ENCODE peak calls at places on chromosomes 7 and 10, in five cellular contexts. Z is IMR-90, C is Peyer's patch, M is esophagus muscularis mucosa, Q is sigmoid colon. G is an unnamed sample.

GRCh38 chr7:87510430-87510875 is 35.0 kb upstream of the ABCB4 start:
- DNase-seq in Z (no peak), C (no peak), M (no peak), Q (no peak), G (no peak)

GRCh38 chr10:72545511-72545910 is 80.4 kb downstream of the MICU1 start:
- DNase-seq in Z (no peak), C (no peak), M (no peak), Q (no peak), G (no peak)

GRCh38 chr7:55104707-55105433 is 86.1 kb downstream of the EGFR start:
- DNase-seq in Z (no peak), C (no peak), M (no peak), Q (no peak), G (no peak)

GRCh38 chr10:122468923-122469781 is 7.8 kb downstream of the HTRA1 start:
- DNase-seq in Z (peak; percentile 98), C (no peak), M (no peak), Q (no peak), G (no peak)

GRCh38 chr7:14385074-14385473 is 395.6 kb upstream of the ETV1 start:
- DNase-seq in Z (peak; percentile 34), C (no peak), M (no peak), Q (no peak), G (no peak)

GRCh38 chr7:110784749-110785148 is 306.2 kb upstream of the LRRN3 start:
- DNase-seq in Z (no peak), C (no peak), M (no peak), Q (no peak), G (no peak)

GRCh38 chr7:7100432-7100849 is 81.9 kb upstream of the C1GALT1 start:
- DNase-seq in Z (no peak), C (no peak), M (no peak), Q (no peak), G (no peak)

GRCh38 chr10:52525761-52526160 is 211.7 kb downstream of the DKK1 start:
- DNase-seq in Z (peak; percentile 73), C (no peak), M (no peak), Q (no peak), G (no peak)

GRCh38 chr10:79336739-79337138 is 10.5 kb upstream of the PPIF start:
- DNase-seq in Z (no peak), C (no peak), M (no peak), Q (peak; percentile 75), G (no peak)

GRCh38 chr10:7787150-7787856 is 490 bp downstream of the KIN start:
- DNase-seq in Z (peak; percentile 24), C (no peak), M (no peak), Q (no peak), G (no peak)

GRCh38 chr7:36406156-36406555 is 16.5 kb downstream of the ANLN start:
- DNase-seq in Z (no peak), C (no peak), M (no peak), Q (no peak), G (no peak)

GRCh38 chr7:36407636-36408550 is 18.2 kb downstream of the ANLN start:
- DNase-seq in Z (no peak), C (no peak), M (no peak), Q (no peak), G (no peak)

GRCh38 chr7:36408589-36408988 is 18.9 kb downstream of the ANLN start:
- DNase-seq in Z (no peak), C (no peak), M (no peak), Q (no peak), G (no peak)

GRCh38 chr7:36404639-36405408 is 15.2 kb downstream of the ANLN start:
- DNase-seq in Z (no peak), C (no peak), M (no peak), Q (no peak), G (no peak)

GRCh38 chr7:36405409-36405803 is 15.7 kb downstream of the ANLN start:
- DNase-seq in Z (no peak), C (no peak), M (no peak), Q (no peak), G (no peak)
- H3K4me3 ChIP-seq in Z (no peak overlapping the region), C (no peak overlapping the region), M (no peak overlapping the region), Q (no peak overlapping the region), G (no peak overlapping the region)

GRCh38 chr7:99472561-99473314 is at the start of gene ZNF789:
- DNase-seq in Z (peak; percentile 94), C (peak; percentile 99), M (peak; percentile 99), Q (peak; percentile 99), G (peak; percentile 100)
- TF ChIP-seq POLR2A in Z (peak; percentile 63), C (peak; percentile 60), M (no peak), Q (peak; percentile 26), G (peak; percentile 20)

GRCh38 chr7:69781412-69781846 is 183.2 kb downstream of the AUTS2 start:
- DNase-seq in Z (no peak), C (no peak), M (no peak), Q (peak; percentile 75), G (peak; percentile 44)
- H3K27ac ChIP-seq in Z (no peak overlapping the region), C (peak overlapping the region; percentile 7), M (peak overlapping the region; percentile 24), Q (peak overlapping the region; percentile 41), G (no peak overlapping the region)

GRCh38 chr10:12334186-12334530 is 15.2 kb upstream of the CAMK1D start:
- DNase-seq in Z (no peak), C (no peak), M (no peak), Q (no peak), G (no peak)
- H3K4me3 ChIP-seq in Z (no peak overlapping the region), C (no peak overlapping the region), M (no peak overlapping the region), Q (no peak overlapping the region), G (no peak overlapping the region)

GRCh38 chr7:131895541-131896173 is 339.2 kb upstream of the PODXL start:
- DNase-seq in Z (peak; percentile 70), C (no peak), M (no peak), Q (no peak), G (no peak)

GRCh38 chr7:131897790-131898165 is 341.4 kb upstream of the PODXL start:
- DNase-seq in Z (no peak), C (no peak), M (no peak), Q (no peak), G (no peak)

GRCh38 chr7:131898418-131898817 is 342.0 kb upstream of the PODXL start:
- DNase-seq in Z (no peak), C (no peak), M (no peak), Q (no peak), G (no peak)

GRCh38 chr7:131896189-131896855 is 339.9 kb upstream of the PODXL start:
- DNase-seq in Z (no peak), C (no peak), M (no peak), Q (no peak), G (no peak)

DNA sequence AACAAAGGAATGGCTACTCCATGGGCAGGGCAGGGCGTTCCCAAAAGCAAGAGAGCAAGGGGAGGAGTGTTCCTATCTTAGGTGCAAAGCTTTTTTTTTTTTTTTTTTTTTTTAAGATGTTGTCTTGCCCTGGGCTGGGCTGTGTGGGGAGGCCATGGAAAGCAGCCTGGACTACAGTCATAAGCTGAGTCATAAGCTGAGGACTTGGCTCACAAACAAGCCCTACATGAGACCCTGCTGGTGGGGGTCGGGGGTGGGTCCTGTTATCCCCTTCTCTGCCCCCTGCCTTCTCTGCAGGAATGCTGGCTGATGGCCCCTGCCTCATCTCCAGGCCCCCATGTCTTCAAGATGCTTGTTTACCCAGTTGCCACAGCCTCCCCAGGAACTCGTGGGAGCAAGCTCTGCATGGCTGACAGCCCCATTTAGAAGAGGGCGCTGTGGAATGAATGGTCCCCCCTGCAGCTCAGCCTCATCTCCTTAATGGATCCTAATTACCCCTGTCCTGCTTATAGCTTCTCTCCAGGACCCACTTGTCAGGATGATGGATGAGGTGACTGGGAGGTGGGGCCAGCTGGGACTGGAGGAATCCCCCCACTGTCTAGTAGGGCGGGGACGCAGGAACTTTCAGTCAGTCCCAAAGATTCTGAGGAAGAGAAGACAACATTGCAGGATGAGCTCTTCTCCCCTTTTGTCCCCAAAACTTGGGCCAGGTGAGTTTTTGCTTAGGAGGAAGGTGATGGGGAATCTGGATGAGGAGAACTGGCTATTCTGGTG is 340.8 kb upstream of the PODXL start:
- DNase-seq in Z (peak; percentile 24), C (no peak), M (no peak), Q (no peak), G (no peak)
- TF ChIP-seq POLR2A in Z (no peak), C (no peak), M (no peak), Q (no peak), G (no peak)

GRCh38 chr7:143419880-143420279 is 11.2 kb upstream of the EPHA1 start:
- DNase-seq in Z (no peak), C (no peak), M (no peak), Q (no peak), G (no peak)

GRCh38 chr7:143418681-143419458 is 10.2 kb upstream of the EPHA1 start:
- DNase-seq in Z (no peak), C (no peak), M (no peak), Q (no peak), G (no peak)

GRCh38 chr7:143415696-143416095 is 7.0 kb upstream of the EPHA1 start:
- DNase-seq in Z (peak; percentile 56), C (no peak), M (no peak), Q (no peak), G (no peak)

GRCh38 chr7:143416565-143417149 is 8.0 kb upstream of the EPHA1 start:
- DNase-seq in Z (peak; percentile 53), C (no peak), M (no peak), Q (no peak), G (no peak)

DNA sequence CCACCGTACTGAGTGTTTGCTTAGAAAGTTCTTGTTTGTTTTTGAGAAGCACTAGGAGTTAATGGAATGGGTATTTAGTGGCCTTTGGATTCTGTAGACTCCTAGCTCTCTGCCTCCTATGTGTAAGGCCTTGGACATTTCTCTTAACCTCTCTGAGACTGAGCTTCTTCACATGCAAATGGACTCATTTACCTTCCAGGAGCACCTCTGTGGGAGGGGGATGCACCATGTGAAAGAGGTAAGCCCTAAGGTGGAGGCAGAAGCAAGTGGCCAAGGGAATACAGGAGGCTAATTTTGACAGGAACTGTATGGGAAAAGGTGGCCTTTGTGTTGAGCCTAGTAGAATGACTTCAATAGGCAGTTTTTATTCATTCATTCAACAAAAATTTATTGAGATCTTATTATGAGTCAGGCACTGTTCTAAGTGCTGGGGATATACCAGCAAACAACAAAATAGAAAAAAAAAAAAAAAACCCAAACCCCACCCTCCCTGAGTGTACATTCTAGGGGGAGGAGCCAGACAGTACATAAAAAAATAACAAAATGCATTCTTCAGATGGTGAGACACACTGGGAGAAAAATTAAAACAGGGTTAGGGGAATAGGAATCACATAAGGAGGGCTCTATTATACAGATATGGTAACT is 9.2 kb upstream of the EPHA1 start:
- DNase-seq in Z (peak; percentile 26), C (no peak), M (no peak), Q (no peak), G (no peak)
- H3K27ac ChIP-seq in Z (no peak overlapping the region), C (no peak overlapping the region), M (no peak overlapping the region), Q (no peak overlapping the region), G (no peak overlapping the region)

DNA sequence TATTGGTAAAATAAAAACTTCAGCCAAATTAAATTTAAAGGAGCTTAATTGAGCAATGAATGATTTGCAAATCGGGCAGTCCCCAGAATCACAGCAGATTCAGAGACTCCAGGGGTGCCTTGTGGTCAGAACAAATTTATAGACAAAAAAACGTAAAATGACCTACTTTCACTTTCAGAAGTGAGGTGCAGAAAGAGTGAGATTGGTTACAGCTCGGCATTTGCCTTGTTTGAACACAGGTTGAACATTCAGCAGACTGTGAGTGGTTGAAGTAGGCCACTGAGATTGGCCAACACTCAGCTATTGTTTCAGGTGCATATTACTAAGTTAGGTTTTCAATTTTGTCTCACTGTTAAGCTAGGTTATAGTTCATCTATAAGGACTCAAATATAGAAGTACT is 153.4 kb downstream of the BICC1 start:
- DNase-seq in Z (no peak), C (no peak), M (no peak), Q (no peak), G (no peak)
- H3K4me3 ChIP-seq in Z (no peak overlapping the region), C (peak overlapping the region; percentile 3), M (peak overlapping the region; percentile 5), Q (peak overlapping the region; percentile 10), G (no peak overlapping the region)

GRCh38 chr10:92830478-92831389 is 17.6 kb upstream of the EXOC6 start:
- DNase-seq in Z (no peak), C (no peak), M (peak; percentile 87), Q (no peak), G (peak; percentile 62)
- TF ChIP-seq POLR2A in Z (no peak), C (no peak), M (no peak), Q (no peak), G (no peak)